ENCODE peak calls at places on chromosomes 4 and X, in ten cellular contexts. One of them, this sample, is unnamed.

GRCh38 chr4:176745902-176746301 is 46.8 kb downstream of the VEGFC start:
- DNase-seq in NCI-H510A treated with DMSO at 0.1 percent for 48 hours: no peak
- DNase-seq in MCF 10A: no peak
- DNase-seq in H4: no peak
- DNase-seq in ACHN: no peak
- DNase-seq in neural crest cell: no peak
- DNase-seq in hepatic stellate cell: no peak
- DNase-seq in Calu3: no peak
- DNase-seq in astrocyte of the spinal cord: no peak
- DNase-seq in bronchial epithelial cell: peak
- DNase-seq in this sample: no peak

GRCh38 chrX:151981129-151981528 is 6.7 kb upstream of the GABRE start:
- DNase-seq in NCI-H510A treated with DMSO at 0.1 percent for 48 hours: no peak
- DNase-seq in MCF 10A: peak
- DNase-seq in H4: no peak
- DNase-seq in ACHN: no peak
- DNase-seq in neural crest cell: no peak
- DNase-seq in hepatic stellate cell: no peak
- DNase-seq in Calu3: no peak
- DNase-seq in astrocyte of the spinal cord: peak
- DNase-seq in bronchial epithelial cell: peak
- DNase-seq in this sample: no peak

GRCh38 chrX:13952581-13952980 is 77.1 kb downstream of the GEMIN8 start:
- DNase-seq in NCI-H510A treated with DMSO at 0.1 percent for 48 hours: no peak
- DNase-seq in MCF 10A: no peak
- DNase-seq in H4: no peak
- DNase-seq in ACHN: no peak
- DNase-seq in neural crest cell: no peak
- DNase-seq in hepatic stellate cell: no peak
- DNase-seq in Calu3: no peak
- DNase-seq in astrocyte of the spinal cord: no peak
- DNase-seq in bronchial epithelial cell: no peak
- DNase-seq in this sample: no peak

GRCh38 chr4:107579099-107579498 is 140.9 kb downstream of the PAPSS1 start:
- DNase-seq in NCI-H510A treated with DMSO at 0.1 percent for 48 hours: no peak
- DNase-seq in MCF 10A: no peak
- DNase-seq in H4: no peak
- DNase-seq in ACHN: no peak
- DNase-seq in neural crest cell: no peak
- DNase-seq in hepatic stellate cell: no peak
- DNase-seq in Calu3: no peak
- DNase-seq in astrocyte of the spinal cord: no peak
- DNase-seq in bronchial epithelial cell: no peak
- DNase-seq in this sample: no peak

GRCh38 chr4:140427104-140427918 is at the start of gene CLGN:
- DNase-seq in NCI-H510A treated with DMSO at 0.1 percent for 48 hours: peak
- DNase-seq in MCF 10A: peak
- DNase-seq in H4: peak
- DNase-seq in ACHN: peak
- DNase-seq in neural crest cell: peak
- DNase-seq in hepatic stellate cell: peak
- DNase-seq in Calu3: peak
- DNase-seq in astrocyte of the spinal cord: peak
- DNase-seq in bronchial epithelial cell: no peak
- DNase-seq in this sample: peak

GRCh38 chr4:70778888-70779422 is 57.2 kb downstream of the RUFY3 start:
- DNase-seq in NCI-H510A treated with DMSO at 0.1 percent for 48 hours: peak
- DNase-seq in MCF 10A: no peak
- DNase-seq in H4: peak
- DNase-seq in ACHN: no peak
- DNase-seq in neural crest cell: no peak
- DNase-seq in hepatic stellate cell: peak
- DNase-seq in Calu3: no peak
- DNase-seq in astrocyte of the spinal cord: no peak
- DNase-seq in bronchial epithelial cell: peak
- DNase-seq in this sample: no peak

GRCh38 chr4:119906277-119906676 is 160.4 kb downstream of the MAD2L1 start:
- DNase-seq in NCI-H510A treated with DMSO at 0.1 percent for 48 hours: no peak
- DNase-seq in MCF 10A: no peak
- DNase-seq in H4: no peak
- DNase-seq in ACHN: no peak
- DNase-seq in neural crest cell: no peak
- DNase-seq in hepatic stellate cell: no peak
- DNase-seq in Calu3: no peak
- DNase-seq in astrocyte of the spinal cord: no peak
- DNase-seq in bronchial epithelial cell: no peak
- DNase-seq in this sample: no peak

GRCh38 chr4:108060686-108061321 is 71.1 kb downstream of the HADH start:
- DNase-seq in NCI-H510A treated with DMSO at 0.1 percent for 48 hours: no peak
- DNase-seq in MCF 10A: no peak
- DNase-seq in H4: peak
- DNase-seq in ACHN: no peak
- DNase-seq in neural crest cell: no peak
- DNase-seq in hepatic stellate cell: peak
- DNase-seq in Calu3: no peak
- DNase-seq in astrocyte of the spinal cord: no peak
- DNase-seq in bronchial epithelial cell: no peak
- DNase-seq in this sample: no peak

GRCh38 chrX:103356897-103357296 is 591 bp downstream of the TCEAL9 start:
- DNase-seq in NCI-H510A treated with DMSO at 0.1 percent for 48 hours: no peak
- DNase-seq in MCF 10A: no peak
- DNase-seq in H4: no peak
- DNase-seq in ACHN: no peak
- DNase-seq in neural crest cell: no peak
- DNase-seq in hepatic stellate cell: no peak
- DNase-seq in Calu3: no peak
- DNase-seq in astrocyte of the spinal cord: no peak
- DNase-seq in bronchial epithelial cell: no peak
- DNase-seq in this sample: no peak

GRCh38 chr4:123587983-123588494 is 191.4 kb downstream of the SPRY1 start:
- DNase-seq in NCI-H510A treated with DMSO at 0.1 percent for 48 hours: no peak
- DNase-seq in MCF 10A: peak
- DNase-seq in H4: peak
- DNase-seq in ACHN: no peak
- DNase-seq in neural crest cell: no peak
- DNase-seq in hepatic stellate cell: peak
- DNase-seq in Calu3: peak
- DNase-seq in astrocyte of the spinal cord: peak
- DNase-seq in bronchial epithelial cell: peak
- DNase-seq in this sample: no peak

GRCh38 chrX:48540015-48540350 is 469 bp downstream of the TBC1D25 start:
- DNase-seq in NCI-H510A treated with DMSO at 0.1 percent for 48 hours: no peak
- DNase-seq in MCF 10A: peak
- DNase-seq in H4: no peak
- DNase-seq in ACHN: no peak
- DNase-seq in neural crest cell: no peak
- DNase-seq in hepatic stellate cell: no peak
- DNase-seq in Calu3: peak
- DNase-seq in astrocyte of the spinal cord: peak
- DNase-seq in bronchial epithelial cell: peak
- DNase-seq in this sample: no peak

GRCh38 chr4:8796096-8796495 is 75.5 kb downstream of the HMX1 start:
- DNase-seq in NCI-H510A treated with DMSO at 0.1 percent for 48 hours: no peak
- DNase-seq in MCF 10A: no peak
- DNase-seq in H4: no peak
- DNase-seq in ACHN: no peak
- DNase-seq in neural crest cell: no peak
- DNase-seq in hepatic stellate cell: no peak
- DNase-seq in Calu3: no peak
- DNase-seq in astrocyte of the spinal cord: no peak
- DNase-seq in bronchial epithelial cell: no peak
- DNase-seq in this sample: no peak

GRCh38 chr4:88335092-88335665 is 43.5 kb upstream of the HERC6 start:
- DNase-seq in NCI-H510A treated with DMSO at 0.1 percent for 48 hours: peak
- DNase-seq in MCF 10A: no peak
- DNase-seq in H4: no peak
- DNase-seq in ACHN: no peak
- DNase-seq in neural crest cell: no peak
- DNase-seq in hepatic stellate cell: no peak
- DNase-seq in Calu3: no peak
- DNase-seq in astrocyte of the spinal cord: no peak
- DNase-seq in bronchial epithelial cell: no peak
- DNase-seq in this sample: no peak

GRCh38 chr4:19309365-19309764 is 942.3 kb upstream of the SLIT2 start:
- DNase-seq in NCI-H510A treated with DMSO at 0.1 percent for 48 hours: no peak
- DNase-seq in MCF 10A: peak
- DNase-seq in H4: peak
- DNase-seq in ACHN: peak
- DNase-seq in neural crest cell: no peak
- DNase-seq in hepatic stellate cell: peak
- DNase-seq in Calu3: no peak
- DNase-seq in astrocyte of the spinal cord: peak
- DNase-seq in bronchial epithelial cell: peak
- DNase-seq in this sample: no peak

GRCh38 chrX:46588263-46588662 is 14.7 kb downstream of the CHST7 start:
- DNase-seq in NCI-H510A treated with DMSO at 0.1 percent for 48 hours: no peak
- DNase-seq in MCF 10A: peak
- DNase-seq in H4: no peak
- DNase-seq in ACHN: peak
- DNase-seq in neural crest cell: no peak
- DNase-seq in hepatic stellate cell: no peak
- DNase-seq in Calu3: peak
- DNase-seq in astrocyte of the spinal cord: peak
- DNase-seq in bronchial epithelial cell: peak
- DNase-seq in this sample: no peak

GRCh38 chrX:75968293-75968692 is 183.2 kb upstream of the MAGEE2 start:
- DNase-seq in NCI-H510A treated with DMSO at 0.1 percent for 48 hours: no peak
- DNase-seq in MCF 10A: no peak
- DNase-seq in H4: no peak
- DNase-seq in ACHN: no peak
- DNase-seq in neural crest cell: no peak
- DNase-seq in hepatic stellate cell: no peak
- DNase-seq in Calu3: no peak
- DNase-seq in astrocyte of the spinal cord: no peak
- DNase-seq in bronchial epithelial cell: no peak
- DNase-seq in this sample: no peak

This sample was measured in nucleus accumbens.